ENCODE peak calls at places on chromosomes 7 and 10, in seven cellular contexts. P, S, K, Q, V, O and I are unnamed samples.

GRCh38 chr10:114412907-114413386 is 8.6 kb upstream of the AFAP1L2 start:
- DNase-seq in P (no peak), S (no peak), K (no peak), Q (no peak), V (peak; percentile 62), O (no peak), I (no peak)

GRCh38 chr10:99834410-99834809 is 52.0 kb downstream of the ABCC2 start:
- DNase-seq in P (no peak), S (no peak), K (no peak), Q (peak; percentile 49), V (no peak), O (no peak), I (no peak)

GRCh38 chr10:96991313-96991841 is 159.3 kb downstream of the LCOR start:
- DNase-seq in P (no peak), S (no peak), K (no peak), Q (peak; percentile 36), V (no peak), O (no peak), I (no peak)

GRCh38 chr10:122786269-122786668 is 59.4 kb downstream of the CUZD1 start:
- DNase-seq in P (no peak), S (peak; percentile 25), K (no peak), Q (no peak), V (no peak), O (peak; percentile 9), I (no peak)

GRCh38 chr7:150404172-150404784 is 25.1 kb downstream of the ZNF775 start:
- DNase-seq in P (no peak), S (no peak), K (no peak), Q (no peak), V (no peak), O (peak; percentile 23), I (peak; percentile 64)

GRCh38 chr7:140876519-140877248 is 48.0 kb downstream of the BRAF start:
- DNase-seq in P (no peak), S (no peak), K (no peak), Q (peak; percentile 33), V (no peak), O (no peak), I (no peak)

GRCh38 chr7:22154130-22154529 is 202.8 kb downstream of the RAPGEF5 start:
- DNase-seq in P (no peak), S (peak; percentile 44), K (no peak), Q (no peak), V (no peak), O (no peak), I (no peak)

GRCh38 chr10:110260746-110261477 is 43.8 kb downstream of the SMNDC1 start:
- DNase-seq in P (no peak), S (peak; percentile 10), K (no peak), Q (peak; percentile 8), V (no peak), O (no peak), I (no peak)

GRCh38 chr10:76422769-76423168 is 991.3 kb downstream of the LRMDA start:
- DNase-seq in P (no peak), S (no peak), K (no peak), Q (no peak), V (no peak), O (no peak), I (no peak)

GRCh38 chr10:84837877-84838276 is 509.5 kb downstream of the CCSER2 start:
- DNase-seq in P (no peak), S (no peak), K (no peak), Q (no peak), V (peak; percentile 47), O (no peak), I (no peak)

GRCh38 chr10:7988985-7989384 is 65.5 kb upstream of the GATA3 start:
- DNase-seq in P (no peak), S (no peak), K (no peak), Q (no peak), V (no peak), O (no peak), I (no peak)

GRCh38 chr10:117535045-117535751 is 7.3 kb upstream of the EMX2 start:
- DNase-seq in P (no peak), S (no peak), K (no peak), Q (no peak), V (peak; percentile 36), O (no peak), I (no peak)

GRCh38 chr7:4882169-4882741 is 1.3 kb downstream of the RADIL start:
- DNase-seq in P (no peak), S (peak; percentile 51), K (no peak), Q (peak; percentile 24), V (peak; percentile 82), O (no peak), I (no peak)

GRCh38 chr10:11225935-11226334 is 208.3 kb downstream of the CELF2 start:
- DNase-seq in P (peak; percentile 77), S (no peak), K (peak; percentile 50), Q (peak; percentile 29), V (peak; percentile 38), O (no peak), I (no peak)

GRCh38 chr7:127840552-127840951 is 188.6 kb downstream of the SND1 start:
- DNase-seq in P (no peak), S (no peak), K (no peak), Q (no peak), V (no peak), O (no peak), I (no peak)

GRCh38 chr7:50504646-50505546 is 54.7 kb upstream of the FIGNL1 start:
- DNase-seq in P (no peak), S (no peak), K (no peak), Q (no peak), V (no peak), O (no peak), I (no peak)

GRCh38 chr7:29377718-29378117 is 183.1 kb downstream of the CHN2 start:
- DNase-seq in P (no peak), S (no peak), K (no peak), Q (no peak), V (no peak), O (no peak), I (no peak)

GRCh38 chr7:16071246-16071857 is 350.0 kb downstream of the CRPPA start:
- DNase-seq in P (no peak), S (peak; percentile 86), K (no peak), Q (no peak), V (no peak), O (peak; percentile 6), I (peak; percentile 29)

GRCh38 chr7:2941201-2941859 is 97.2 kb upstream of the GNA12 start:
- DNase-seq in P (no peak), S (no peak), K (no peak), Q (no peak), V (no peak), O (no peak), I (no peak)

GRCh38 chr7:155227004-155227787 is 70.5 kb upstream of the INSIG1 start:
- DNase-seq in P (no peak), S (no peak), K (no peak), Q (no peak), V (peak; percentile 6), O (no peak), I (no peak)

GRCh38 chr7:117092801-117093200 is 139.5 kb downstream of the ST7 start:
- DNase-seq in P (no peak), S (no peak), K (no peak), Q (peak; percentile 26), V (no peak), O (no peak), I (no peak)

GRCh38 chr7:106792233-106792926 is 72.7 kb upstream of the PIK3CG start:
- DNase-seq in P (no peak), S (no peak), K (no peak), Q (no peak), V (no peak), O (no peak), I (no peak)